ENCODE peak calls at places on chromosome 1, in five cellular contexts. J is mesenchymal stem cell, X is H1, K is neuronal stem cell, H is trophoblast cell. M is an unnamed sample.

GRCh38 chr1:48789903-48790302 is 13.2 kb upstream of the BEND5 start:
- DNase-seq in J (no peak), X (no peak), K (no peak), H (no peak), M (no peak)

GRCh38 chr1:237386362-237387143 is 344.6 kb downstream of the RYR2 start:
- DNase-seq in J (peak), X (no peak), K (peak), H (peak), M (no peak)

GRCh38 chr1:236670060-236670459 is 16.2 kb upstream of the ACTN2 start:
- DNase-seq in J (no peak), X (no peak), K (no peak), H (no peak), M (no peak)

GRCh38 chr1:193306430-193306829 is 120.0 kb upstream of the B3GALT2 start:
- DNase-seq in J (no peak), X (no peak), K (no peak), H (no peak), M (no peak)

GRCh38 chr1:116033322-116033721 is 57.0 kb downstream of the SLC22A15 start:
- DNase-seq in J (no peak), X (no peak), K (peak), H (no peak), M (no peak)

GRCh38 chr1:183689770-183690204 is 36.7 kb upstream of the APOBEC4 start:
- DNase-seq in J (no peak), X (no peak), K (no peak), H (no peak), M (no peak)

GRCh38 chr1:154422521-154422920 is 17.4 kb downstream of the IL6R start:
- DNase-seq in J (no peak), X (no peak), K (no peak), H (no peak), M (no peak)

GRCh38 chr1:37513795-37514349 is 694 bp downstream of the MEAF6 start:
- DNase-seq in J (peak), X (no peak), K (peak), H (peak), M (peak)

GRCh38 chr1:44677201-44677520 is 2.6 kb downstream of the ARMH1 start:
- DNase-seq in J (peak), X (no peak), K (no peak), H (peak), M (no peak)

GRCh38 chr1:175742790-175743459 is 470 bp downstream of the TNR start:
- DNase-seq in J (peak), X (no peak), K (peak), H (peak), M (peak)

GRCh38 chr1:213783898-213784297 is 203.9 kb upstream of the PROX1 start:
- DNase-seq in J (no peak), X (no peak), K (no peak), H (no peak), M (no peak)

DNA sequence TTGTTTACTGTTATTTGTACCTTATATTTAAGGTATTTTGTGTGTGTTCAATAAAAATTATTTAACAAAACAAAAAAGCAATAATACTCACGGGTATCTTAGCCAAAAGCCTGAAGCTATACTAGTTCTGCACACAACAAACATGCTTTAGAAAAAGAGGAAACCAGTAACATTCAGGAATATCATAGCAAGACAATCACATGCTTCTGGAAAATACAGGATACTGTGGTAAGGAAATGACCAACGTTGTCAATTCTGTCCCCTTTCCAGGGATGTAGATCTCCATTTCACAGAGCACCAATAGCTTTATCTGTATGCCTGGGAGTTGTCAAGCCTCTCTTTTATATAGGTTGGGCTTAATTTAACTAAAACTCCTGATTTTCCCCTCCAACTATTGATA is 288.4 kb downstream of the SMYD3 start:
- DNase-seq in J (no peak), X (no peak), K (no peak), H (no peak), M (no peak)
- H2BK12ac ChIP-seq in J (no peak), X (no peak), K (no peak), H (no peak), M (no peak)

DNA sequence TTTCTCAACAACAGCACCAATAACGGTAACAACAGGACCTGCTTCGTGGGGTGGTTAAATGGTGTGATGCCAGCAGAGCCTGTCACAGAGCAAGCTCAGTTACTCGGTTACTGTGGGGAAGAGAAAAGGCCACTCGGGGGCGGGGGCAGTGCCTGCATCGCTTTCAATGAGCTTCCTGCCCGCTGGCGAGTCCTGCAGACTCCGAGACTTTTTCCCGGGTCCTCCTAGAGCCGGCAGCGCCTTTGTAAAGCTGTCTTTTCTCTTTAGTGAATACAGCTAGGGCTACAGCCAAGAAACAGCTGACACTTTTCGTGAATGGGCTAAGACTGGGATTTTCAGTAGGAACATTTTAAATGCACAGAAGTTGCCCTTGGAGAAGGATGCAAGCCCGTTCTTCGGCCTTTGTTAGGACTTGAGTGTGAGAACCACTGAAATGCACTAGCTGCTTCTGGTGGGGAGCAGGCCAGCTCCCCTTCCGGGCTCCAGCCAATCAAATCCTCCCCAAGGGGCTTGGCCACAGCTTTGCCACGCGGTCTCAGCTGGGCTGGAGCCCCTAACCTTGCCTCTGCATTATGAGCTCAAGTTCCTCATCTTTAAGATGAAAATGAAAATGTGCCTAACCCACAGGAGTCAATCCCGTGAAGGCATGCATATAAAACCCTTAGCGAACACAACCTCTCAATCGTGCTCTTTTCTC is 23.4 kb upstream of the EFHD2 start:
- DNase-seq in J (peak), X (no peak), K (no peak), H (no peak), M (peak)
- H3K23ac ChIP-seq in J (no peak), X (no peak), K (no peak), H (no peak), M (no peak)

GRCh38 chr1:31980835-31981782 is 32.6 kb upstream of the KHDRBS1 start:
- DNase-seq in J (no peak), X (no peak), K (no peak), H (no peak), M (no peak)

GRCh38 chr1:31987231-31987630 is 26.4 kb upstream of the KHDRBS1 start:
- DNase-seq in J (no peak), X (no peak), K (no peak), H (no peak), M (peak)

GRCh38 chr1:31984419-31985347 is 29.0 kb upstream of the KHDRBS1 start:
- DNase-seq in J (peak), X (no peak), K (no peak), H (no peak), M (no peak)

GRCh38 chr1:31981976-31982375 is 31.7 kb upstream of the KHDRBS1 start:
- DNase-seq in J (no peak), X (no peak), K (no peak), H (no peak), M (no peak)

GRCh38 chr1:31985430-31985829 is 28.2 kb upstream of the KHDRBS1 start:
- DNase-seq in J (no peak), X (no peak), K (no peak), H (no peak), M (no peak)
- H2BK12ac ChIP-seq in J (no peak), X (no peak), K (no peak), H (no peak), M (no peak)

GRCh38 chr1:168317309-168317708 is 36.6 kb downstream of the TBX19 start:
- DNase-seq in J (no peak), X (no peak), K (no peak), H (no peak), M (no peak)
- H3K23ac ChIP-seq in J (no peak), X (no peak), K (no peak), H (no peak), M (no peak)

DNA sequence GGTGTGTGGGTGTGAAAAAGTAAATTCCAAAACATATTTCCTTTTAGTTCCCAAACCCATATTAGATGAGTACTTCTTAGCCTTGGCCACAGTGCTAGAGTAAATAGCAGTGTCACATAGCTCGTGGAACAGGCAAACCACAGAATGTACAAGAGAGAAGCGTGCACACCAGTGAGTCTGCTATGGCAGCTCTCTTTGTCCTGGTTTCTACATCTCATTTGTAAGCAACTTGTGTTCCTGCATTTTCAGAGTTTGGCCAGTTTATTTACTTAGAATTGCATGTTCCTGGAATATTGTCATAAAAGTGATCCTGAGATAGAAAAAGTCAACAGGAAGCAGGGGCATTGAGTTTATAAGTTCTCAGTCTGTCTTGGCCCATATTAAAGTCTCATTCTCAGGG is 142.1 kb downstream of the DHRS3 start:
- DNase-seq in J (peak), X (no peak), K (no peak), H (no peak), M (no peak)
- H2BK12ac ChIP-seq in J (no peak), X (no peak), K (no peak), H (no peak), M (no peak)

M was measured in H9.